ENCODE peak calls at places on chromosomes 7 and 10, in eight cellular contexts. E, W, R, M, U, B, T and A are unnamed samples.

GRCh38 chr10:126302831-126303230 is 85.4 kb downstream of the ADAM12 start:
- DNase-seq in R (no peak), U (no peak), T (no peak), E (no peak), M (no peak), B (no peak), W (peak), A (peak)

GRCh38 chr10:301536-301935 is 166.3 kb downstream of the ZMYND11 start:
- DNase-seq in B (no peak), U (no peak), T (no peak), W (no peak), M (no peak), E (no peak), R (no peak), A (no peak)

GRCh38 chr7:132205515-132205914 is 370.8 kb downstream of the PLXNA4 start:
- DNase-seq in R (no peak), E (no peak), T (no peak), M (no peak), W (no peak), B (no peak), U (no peak), A (no peak)

GRCh38 chr7:121561717-121562116 is 165.6 kb upstream of the FAM3C start:
- DNase-seq in B (no peak), W (peak), E (no peak), M (peak), R (peak), T (no peak), U (no peak), A (no peak)

GRCh38 chr10:112000466-112000865 is 183.1 kb downstream of the GPAM start:
- DNase-seq in R (no peak), E (no peak), T (no peak), U (no peak), W (no peak), M (no peak), B (no peak), A (no peak)

GRCh38 chr7:44323381-44324203 is 1.8 kb downstream of the CAMK2B start:
- DNase-seq in B (no peak), U (peak), R (no peak), M (no peak), E (no peak), W (no peak), T (peak), A (no peak)

GRCh38 chr10:125627646-125628045 is 55.3 kb downstream of the TEX36 start:
- DNase-seq in M (no peak), B (no peak), W (no peak), R (no peak), E (no peak), U (no peak), T (no peak), A (no peak)

GRCh38 chr10:63161592-63161991 is 28.5 kb downstream of the NRBF2 start:
- DNase-seq in R (no peak), M (no peak), W (no peak), T (no peak), E (no peak), B (no peak), U (no peak), A (no peak)

GRCh38 chr7:28130277-28130676 is 50.3 kb downstream of the JAZF1 start:
- DNase-seq in U (no peak), T (no peak), M (peak), E (no peak), R (no peak), B (no peak), W (peak), A (no peak)

GRCh38 chr7:6705959-6706665 is 635 bp downstream of the ZNF12 start:
- DNase-seq in W (peak), T (no peak), U (peak), B (no peak), E (no peak), M (peak), R (no peak), A (peak)

GRCh38 chr7:27871086-27871485 is 131.1 kb downstream of the TAX1BP1 start:
- DNase-seq in E (no peak), B (no peak), T (no peak), R (no peak), W (no peak), U (no peak), M (no peak), A (no peak)

GRCh38 chr10:59900044-59900727 is 6.2 kb downstream of the CCDC6 start:
- DNase-seq in E (no peak), T (no peak), W (no peak), B (no peak), M (no peak), U (no peak), R (no peak), A (no peak)

GRCh38 chr10:69965086-69965485 is 87.6 kb upstream of the MACROH2A2 start:
- DNase-seq in R (no peak), W (no peak), T (peak), U (no peak), B (peak), M (no peak), E (no peak), A (no peak)

GRCh38 chr10:130403153-130403890 is 267.1 kb downstream of the GLRX3 start:
- DNase-seq in R (no peak), T (peak), E (no peak), U (peak), B (peak), M (no peak), W (no peak), A (no peak)

GRCh38 chr10:97760461-97761257 is 11.1 kb downstream of the SFRP5 start:
- DNase-seq in E (no peak), R (no peak), B (no peak), M (no peak), U (no peak), T (no peak), W (no peak), A (no peak)

GRCh38 chr7:836429-836828 is 4.2 kb downstream of the SUN1 start:
- DNase-seq in B (no peak), W (peak), M (peak), E (no peak), R (no peak), T (no peak), U (no peak), A (no peak)

GRCh38 chr7:7641129-7641663 is 644 bp downstream of the UMAD1 start:
- DNase-seq in T (no peak), R (no peak), E (no peak), W (no peak), B (no peak), M (no peak), U (no peak), A (peak)

GRCh38 chr7:8365499-8366110 is 67.8 kb upstream of the NXPH1 start:
- DNase-seq in T (no peak), E (peak), B (peak), R (peak), W (no peak), U (no peak), M (peak), A (no peak)

GRCh38 chr7:141287936-141288335 is 214.1 kb downstream of the TMEM178B start:
- DNase-seq in U (no peak), T (no peak), B (no peak), E (no peak), W (no peak), R (no peak), M (no peak), A (no peak)

GRCh38 chr7:50565977-50566376 is 772 bp upstream of the DDC start:
- DNase-seq in T (no peak), E (no peak), U (no peak), R (no peak), W (no peak), M (no peak), B (no peak), A (no peak)

GRCh38 chr7:13578294-13578693 is 411.2 kb downstream of the ETV1 start:
- DNase-seq in T (no peak), U (no peak), M (no peak), B (no peak), W (no peak), E (no peak), R (no peak), A (no peak)

GRCh38 chr7:12727455-12728191 is 40.2 kb downstream of the ARL4A start:
- DNase-seq in U (no peak), W (no peak), R (no peak), E (no peak), B (no peak), M (no peak), T (no peak), A (no peak)

GRCh38 chr10:23053036-23053435 is 42.3 kb upstream of the MSRB2 start:
- DNase-seq in E (no peak), R (no peak), W (no peak), T (no peak), U (no peak), M (no peak), B (peak), A (no peak)

GRCh38 chr7:1076184-1077072 is 11.5 kb upstream of the GPER1 start:
- DNase-seq in M (peak), U (no peak), R (no peak), W (no peak), B (no peak), E (no peak), T (no peak), A (peak)